ENCODE peak calls at places on chromosomes 5 and 9, in six cellular contexts. T, X, S, O, M and L are unnamed samples.
A peak's percentile ranks its signal among the peaks of the same experiment; 100 is the strongest.

GRCh38 chr5:141742866-141743651 is 61.0 kb upstream of the ARAP3 start:
- DNase-seq in T (peak; percentile 23), X (no peak), S (no peak), O (no peak), M (peak; percentile 45), L (no peak)

GRCh38 chr5:54668096-54668495 is 150.5 kb downstream of the SNX18 start:
- DNase-seq in T (no peak), X (no peak), S (no peak), O (no peak), M (no peak), L (no peak)

GRCh38 chr5:58993461-58993860 is 410.6 kb downstream of the RAB3C start:
- DNase-seq in T (no peak), X (no peak), S (no peak), O (no peak), M (no peak), L (no peak)

GRCh38 chr5:144068926-144069325 is 101.5 kb downstream of the YIPF5 start:
- DNase-seq in T (no peak), X (no peak), S (no peak), O (no peak), M (no peak), L (no peak)

GRCh38 chr5:116738948-116739339 is 164.3 kb upstream of the SEMA6A start:
- DNase-seq in T (no peak), X (peak; percentile 26), S (no peak), O (no peak), M (no peak), L (no peak)

GRCh38 chr5:5432020-5432707 is 9.7 kb downstream of the ICE1 start:
- DNase-seq in T (peak; percentile 75), X (no peak), S (no peak), O (no peak), M (no peak), L (no peak)

GRCh38 chr9:121478816-121479676 is 20.6 kb downstream of the GGTA1 start:
- DNase-seq in T (no peak), X (no peak), S (no peak), O (no peak), M (no peak), L (no peak)

GRCh38 chr9:70411141-70411929 is 3.1 kb downstream of the KLF9 start:
- DNase-seq in T (peak; percentile 75), X (no peak), S (no peak), O (no peak), M (peak; percentile 45), L (no peak)

GRCh38 chr9:120928015-120928719 is 1.6 kb upstream of the TRAF1 start:
- DNase-seq in T (no peak), X (no peak), S (no peak), O (no peak), M (no peak), L (no peak)

GRCh38 chr5:96582343-96582742 is 79.8 kb upstream of the CAST start:
- DNase-seq in T (peak; percentile 55), X (peak; percentile 10), S (no peak), O (no peak), M (no peak), L (no peak)

GRCh38 chr9:116279230-116279629 is 125.6 kb downstream of the PAPPA start:
- DNase-seq in T (no peak), X (no peak), S (no peak), O (peak; percentile 89), M (no peak), L (no peak)

GRCh38 chr9:17021379-17021970 is 113.4 kb upstream of the CNTLN start:
- DNase-seq in T (peak; percentile 47), X (no peak), S (no peak), O (no peak), M (no peak), L (no peak)

GRCh38 chr5:15577132-15577531 is 77.2 kb downstream of the FBXL7 start:
- DNase-seq in T (no peak), X (peak; percentile 34), S (no peak), O (no peak), M (no peak), L (no peak)

GRCh38 chr5:136781464-136781863 is 416.1 kb upstream of the TRPC7 start:
- DNase-seq in T (peak; percentile 55), X (no peak), S (no peak), O (no peak), M (no peak), L (no peak)

GRCh38 chr5:54769746-54770145 is 215.6 kb downstream of the ESM1 start:
- DNase-seq in T (no peak), X (no peak), S (no peak), O (no peak), M (no peak), L (no peak)

GRCh38 chr9:120438111-120438510 is 141.9 kb downstream of the CDK5RAP2 start:
- DNase-seq in T (peak; percentile 41), X (no peak), S (no peak), O (no peak), M (no peak), L (no peak)

GRCh38 chr9:84140535-84141101 is 160.0 kb downstream of the RMI1 start:
- DNase-seq in T (peak; percentile 18), X (no peak), S (no peak), O (no peak), M (no peak), L (no peak)

GRCh38 chr9:3760031-3760430 is 234.2 kb upstream of the RFX3 start:
- DNase-seq in T (peak; percentile 18), X (no peak), S (no peak), O (no peak), M (no peak), L (peak; percentile 24)

GRCh38 chr5:103120607-103121200 is 603 bp downstream of the PPIP5K2 start:
- DNase-seq in T (peak; percentile 6), X (peak; percentile 12), S (no peak), O (no peak), M (peak; percentile 60), L (no peak)

GRCh38 chr5:134435525-134435924 is 23.8 kb upstream of the CDKN2AIPNL start:
- DNase-seq in T (peak; percentile 92), X (no peak), S (no peak), O (no peak), M (no peak), L (no peak)

GRCh38 chr9:105331160-105331559 is 86.7 kb downstream of the SLC44A1 start:
- DNase-seq in T (no peak), X (no peak), S (no peak), O (no peak), M (no peak), L (no peak)

GRCh38 chr9:69325409-69326212 is 596 bp downstream of the ENTREP1 start:
- DNase-seq in T (no peak), X (peak; percentile 70), S (no peak), O (no peak), M (no peak), L (no peak)

GRCh38 chr5:154214236-154215106 is 23.9 kb downstream of the GALNT10 start:
- DNase-seq in T (peak; percentile 80), X (no peak), S (no peak), O (no peak), M (no peak), L (peak; percentile 32)

GRCh38 chr9:125233678-125234077 is 7.5 kb downstream of the HSPA5 start:
- DNase-seq in T (peak; percentile 100), X (no peak), S (no peak), O (no peak), M (peak; percentile 21), L (peak; percentile 40)

GRCh38 chr5:96687812-96688453 is 25.8 kb downstream of the CAST start:
- DNase-seq in T (peak; percentile 76), X (peak; percentile 68), S (no peak), O (no peak), M (peak; percentile 66), L (peak; percentile 72)

GRCh38 chr5:10474521-10475075 is 32.9 kb downstream of the ROPN1L start:
- DNase-seq in T (peak; percentile 60), X (no peak), S (no peak), O (no peak), M (no peak), L (no peak)

GRCh38 chr5:78360674-78361225 is 333 bp downstream of the SCAMP1 start:
- DNase-seq in T (no peak), X (peak; percentile 75), S (no peak), O (no peak), M (peak; percentile 42), L (no peak)

GRCh38 chr5:9716838-9717281 is 86.7 kb upstream of the TAS2R1 start:
- DNase-seq in T (peak; percentile 96), X (no peak), S (peak; percentile 7), O (no peak), M (no peak), L (no peak)

GRCh38 chr9:130443456-130443801 is 1.3 kb upstream of the ASS1 start:
- DNase-seq in T (no peak), X (no peak), S (no peak), O (no peak), M (no peak), L (no peak)

GRCh38 chr5:115775999-115776398 is 40.5 kb downstream of the CDO1 start:
- DNase-seq in T (no peak), X (no peak), S (no peak), O (no peak), M (no peak), L (no peak)

GRCh38 chr5:82019342-82020138 is 47.7 kb downstream of the ATG10 start:
- DNase-seq in T (no peak), X (no peak), S (no peak), O (no peak), M (peak; percentile 9), L (no peak)

GRCh38 chr5:142743677-142744441 is 26.3 kb upstream of the ARHGAP26 start:
- DNase-seq in T (peak; percentile 31), X (no peak), S (no peak), O (no peak), M (no peak), L (no peak)
- TF ChIP-seq RFX5 in T (no peak), X (no peak), S (no peak), O (no peak), M (no peak), L (no peak)

GRCh38 chr5:34656001-34656699 is at the start of gene RAI14:
- DNase-seq in T (peak; percentile 85), X (peak; percentile 85), S (no peak), O (peak; percentile 47), M (peak; percentile 86), L (peak; percentile 89)
- TF ChIP-seq USF2 in T (peak; percentile 93), X (peak; percentile 38), S (no peak), O (peak; percentile 60), M (peak; percentile 74), L (peak; percentile 75)

DNA sequence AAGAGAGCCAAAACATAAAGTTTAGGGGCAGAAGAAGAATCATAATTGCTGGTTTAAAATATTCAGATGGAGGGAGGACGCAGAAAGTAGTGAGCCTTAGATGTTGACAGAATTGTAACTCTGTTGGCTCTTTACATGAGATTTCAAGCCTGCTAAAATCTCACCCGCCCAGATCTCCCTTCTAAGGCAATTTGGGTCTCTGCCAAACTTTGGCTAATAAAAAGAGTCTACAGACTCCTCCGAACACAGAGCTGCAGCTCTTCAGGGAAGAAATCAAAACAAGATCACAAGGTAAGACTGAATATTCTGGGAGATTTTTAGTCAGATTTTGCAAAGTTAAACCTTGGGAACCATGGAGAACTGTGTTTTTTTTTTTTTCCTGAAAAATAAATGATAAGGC is at the start of gene IL33:
- DNase-seq in T (no peak), X (peak; percentile 6), S (no peak), O (no peak), M (no peak), L (no peak)
- H3K4me3 ChIP-seq in T (no peak within 1 kb of the TSS), X (no peak within 1 kb of the TSS), S (no peak within 1 kb of the TSS), O (no peak within 1 kb of the TSS), M (no peak within 1 kb of the TSS), L (no peak within 1 kb of the TSS)

DNA sequence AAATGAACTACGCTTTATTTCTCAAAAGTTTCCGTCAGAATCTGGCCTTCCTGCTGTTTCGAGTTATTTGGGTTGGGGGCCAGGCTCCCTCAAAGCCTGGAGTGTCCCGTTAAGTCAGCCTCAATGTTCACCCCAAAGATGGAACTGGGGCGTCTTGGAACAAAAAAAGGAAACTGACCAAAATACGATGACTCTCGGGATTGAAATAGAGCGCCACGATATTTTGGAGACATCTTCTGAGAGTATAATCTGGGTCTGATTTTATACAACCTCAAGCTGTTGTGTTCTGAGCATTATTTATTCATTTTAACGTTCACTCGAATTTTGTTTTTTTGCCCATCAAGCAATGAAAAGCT is 28.1 kb downstream of the TLX3 start:
- DNase-seq in T (no peak), X (no peak), S (no peak), O (no peak), M (no peak), L (no peak)
- TF ChIP-seq RFX5 in T (no peak), X (no peak), S (no peak), O (no peak), M (no peak), L (no peak)